ENCODE peak calls at places on chromosome 6, in four cellular contexts. L is NAMALWA, C is NCI-H2081, F is RPMI8226. N is an unnamed sample.

GRCh38 chr6:21149460-21149859 is 444.1 kb upstream of the SOX4 start:
- DNase-seq in C (no peak), F (no peak), L (no peak), N (no peak)

GRCh38 chr6:137291441-137291840 is 72.3 kb upstream of the IFNGR1 start:
- DNase-seq in L (no peak), F (peak), C (no peak), N (peak)

GRCh38 chr6:147043994-147044477 is 160.2 kb upstream of the STXBP5 start:
- DNase-seq in C (no peak), F (no peak), L (no peak), N (no peak)

GRCh38 chr6:35140991-35141720 is at the start of gene TCP11:
- DNase-seq in C (no peak), L (no peak), F (no peak), N (no peak)

GRCh38 chr6:28597924-28598323 is 72.2 kb downstream of the GPX5 start:
- DNase-seq in C (peak), L (no peak), F (no peak), N (peak)

GRCh38 chr6:3813150-3813780 is 35.9 kb upstream of the FAM50B start:
- DNase-seq in C (no peak), F (peak), L (no peak), N (no peak)

GRCh38 chr6:6583836-6584235 is 4.7 kb upstream of the LY86 start:
- DNase-seq in F (peak), L (peak), C (no peak), N (no peak)

GRCh38 chr6:6629416-6629815 is 40.9 kb downstream of the LY86 start:
- DNase-seq in L (no peak), F (no peak), C (no peak), N (no peak)

GRCh38 chr6:138800377-138801150 is 4.7 kb downstream of the ECT2L start:
- DNase-seq in C (no peak), L (no peak), F (peak), N (no peak)

GRCh38 chr6:144901412-144901811 is 616.3 kb downstream of the UTRN start:
- DNase-seq in L (no peak), F (no peak), C (no peak), N (no peak)

GRCh38 chr6:30075094-30075986 is at the start of gene RNF39:
- DNase-seq in C (no peak), F (peak), L (no peak), N (peak)

GRCh38 chr6:146041282-146041681 is 12.4 kb downstream of the GRM1 start:
- DNase-seq in F (no peak), C (no peak), L (peak), N (no peak)

GRCh38 chr6:101818056-101818455 is 424.5 kb downstream of the GRIK2 start:
- DNase-seq in C (no peak), L (no peak), F (no peak), N (no peak)

GRCh38 chr6:22940571-22941290 is 371.4 kb downstream of the HDGFL1 start:
- DNase-seq in L (no peak), C (no peak), F (no peak), N (no peak)

GRCh38 chr6:53059648-53060589 is 5.3 kb upstream of the FBXO9 start:
- DNase-seq in C (no peak), L (no peak), F (no peak), N (no peak)

GRCh38 chr6:42710316-42710715 is 12.1 kb downstream of the PRPH2 start:
- DNase-seq in C (no peak), F (no peak), L (no peak), N (no peak)

GRCh38 chr6:143940011-143940597 is 68.0 kb downstream of the PLAGL1 start:
- DNase-seq in C (peak), L (peak), F (peak), N (peak)

GRCh38 chr6:40599580-40599979 is 12.4 kb upstream of the LRFN2 start:
- DNase-seq in F (no peak), C (no peak), L (no peak), N (no peak)

GRCh38 chr6:134894800-134895199 is 55.1 kb downstream of the ALDH8A1 start:
- DNase-seq in L (no peak), F (no peak), C (no peak), N (no peak)

GRCh38 chr6:146935489-146935888 is 268.7 kb upstream of the STXBP5 start:
- DNase-seq in F (no peak), L (no peak), C (no peak), N (no peak)

GRCh38 chr6:159979136-159979874 is 10.4 kb downstream of the IGF2R start:
- DNase-seq in F (peak), L (peak), C (no peak), N (no peak)

GRCh38 chr6:93886416-93886815 is 467.1 kb upstream of the EPHA7 start:
- DNase-seq in F (no peak), L (no peak), C (no peak), N (no peak)

N was measured in NCI-H1105.